ENCODE peak calls at places on chromosomes 16 and 17, in seven cellular contexts. One of them, this sample, is unnamed.

GRCh38 chr16:87507351-87508069 is 14.7 kb upstream of the ZCCHC14 start:
- DNase-seq in GM23248: peak; percentile 60
- DNase-seq in aorta: no peak
- DNase-seq in IMR-90: no peak
- DNase-seq in GM23338: no peak
- DNase-seq in esophagus squamous epithelium: no peak
- DNase-seq in mesenchymal stem cell: no peak
- DNase-seq in this sample: no peak

GRCh38 chr16:71564377-71564967 is 12.4 kb downstream of the TAT start:
- DNase-seq in GM23338: peak; percentile 33
- DNase-seq in esophagus squamous epithelium: no peak
- DNase-seq in GM23248: peak; percentile 91
- DNase-seq in IMR-90: no peak
- DNase-seq in mesenchymal stem cell: no peak
- DNase-seq in aorta: peak; percentile 97
- DNase-seq in this sample: no peak

GRCh38 chr16:66274335-66275110 is 92.0 kb upstream of the CDH5 start:
- DNase-seq in mesenchymal stem cell: no peak
- DNase-seq in GM23338: no peak
- DNase-seq in esophagus squamous epithelium: no peak
- DNase-seq in IMR-90: peak; percentile 44
- DNase-seq in aorta: no peak
- DNase-seq in GM23248: peak; percentile 57
- DNase-seq in this sample: peak; percentile 50

GRCh38 chr17:10814083-10814482 is 10.2 kb upstream of the TMEM238L start:
- DNase-seq in GM23338: no peak
- DNase-seq in GM23248: no peak
- DNase-seq in IMR-90: no peak
- DNase-seq in mesenchymal stem cell: no peak
- DNase-seq in aorta: no peak
- DNase-seq in esophagus squamous epithelium: no peak
- DNase-seq in this sample: no peak

GRCh38 chr16:30741461-30741914 is 6.7 kb upstream of the PHKG2 start:
- DNase-seq in GM23338: peak; percentile 60
- DNase-seq in aorta: no peak
- DNase-seq in esophagus squamous epithelium: no peak
- DNase-seq in GM23248: peak; percentile 91
- DNase-seq in mesenchymal stem cell: peak; percentile 92
- DNase-seq in IMR-90: peak; percentile 92
- DNase-seq in this sample: no peak

GRCh38 chr17:49763735-49764558 is at the start of gene FAM117A:
- DNase-seq in GM23248: peak; percentile 97
- DNase-seq in GM23338: peak; percentile 99
- DNase-seq in IMR-90: peak; percentile 96
- DNase-seq in mesenchymal stem cell: peak; percentile 98
- DNase-seq in aorta: peak; percentile 95
- DNase-seq in esophagus squamous epithelium: peak; percentile 95
- DNase-seq in this sample: peak; percentile 99

GRCh38 chr16:23516366-23517137 is 6.3 kb upstream of the GGA2 start:
- DNase-seq in GM23248: peak; percentile 15
- DNase-seq in mesenchymal stem cell: no peak
- DNase-seq in esophagus squamous epithelium: no peak
- DNase-seq in GM23338: no peak
- DNase-seq in aorta: no peak
- DNase-seq in IMR-90: no peak
- DNase-seq in this sample: no peak

GRCh38 chr16:85927326-85927725 is 28.4 kb downstream of the IRF8 start:
- DNase-seq in esophagus squamous epithelium: no peak
- DNase-seq in GM23338: no peak
- DNase-seq in aorta: no peak
- DNase-seq in mesenchymal stem cell: no peak
- DNase-seq in GM23248: no peak
- DNase-seq in IMR-90: no peak
- DNase-seq in this sample: no peak

GRCh38 chr17:50406578-50406977 is 9.3 kb upstream of the LRRC59 start:
- DNase-seq in esophagus squamous epithelium: no peak
- DNase-seq in IMR-90: no peak
- DNase-seq in mesenchymal stem cell: no peak
- DNase-seq in GM23338: no peak
- DNase-seq in aorta: no peak
- DNase-seq in GM23248: no peak
- DNase-seq in this sample: no peak

GRCh38 chr17:21284319-21285163 is at the start of gene MAP2K3:
- DNase-seq in GM23248: peak; percentile 100
- DNase-seq in IMR-90: peak; percentile 99
- DNase-seq in GM23338: peak; percentile 100
- DNase-seq in aorta: peak; percentile 100
- DNase-seq in esophagus squamous epithelium: peak; percentile 98
- DNase-seq in mesenchymal stem cell: peak; percentile 99
- DNase-seq in this sample: peak; percentile 99

GRCh38 chr17:44002141-44002848 is 2.1 kb upstream of the NAGS start:
- DNase-seq in esophagus squamous epithelium: no peak
- DNase-seq in mesenchymal stem cell: peak; percentile 59
- DNase-seq in GM23248: peak; percentile 92
- DNase-seq in GM23338: no peak
- DNase-seq in aorta: no peak
- DNase-seq in IMR-90: peak; percentile 87
- DNase-seq in this sample: no peak

GRCh38 chr16:78428193-78428592 is 328.7 kb downstream of the WWOX start:
- DNase-seq in aorta: no peak
- DNase-seq in GM23338: no peak
- DNase-seq in mesenchymal stem cell: no peak
- DNase-seq in IMR-90: no peak
- DNase-seq in esophagus squamous epithelium: no peak
- DNase-seq in GM23248: no peak
- DNase-seq in this sample: no peak

GRCh38 chr16:3695610-3696369 is 21.5 kb downstream of the TRAP1 start:
- DNase-seq in GM23248: no peak
- DNase-seq in aorta: peak; percentile 50
- DNase-seq in GM23338: no peak
- DNase-seq in mesenchymal stem cell: no peak
- DNase-seq in IMR-90: no peak
- DNase-seq in esophagus squamous epithelium: no peak
- DNase-seq in this sample: no peak

GRCh38 chr16:66935319-66936011 is at the start of gene CES2:
- DNase-seq in IMR-90: peak; percentile 29
- DNase-seq in GM23338: peak; percentile 21
- DNase-seq in esophagus squamous epithelium: no peak
- DNase-seq in GM23248: peak; percentile 86
- DNase-seq in aorta: peak; percentile 90
- DNase-seq in mesenchymal stem cell: peak; percentile 30
- DNase-seq in this sample: no peak

GRCh38 chr16:80085606-80086005 is 455.2 kb upstream of the DYNLRB2 start:
- DNase-seq in GM23248: no peak
- DNase-seq in aorta: no peak
- DNase-seq in IMR-90: no peak
- DNase-seq in GM23338: no peak
- DNase-seq in mesenchymal stem cell: no peak
- DNase-seq in esophagus squamous epithelium: no peak
- DNase-seq in this sample: no peak

GRCh38 chr17:2259769-2260536 is 43.6 kb downstream of the SMG6 start:
- DNase-seq in aorta: no peak
- DNase-seq in mesenchymal stem cell: peak; percentile 51
- DNase-seq in GM23338: no peak
- DNase-seq in GM23248: peak; percentile 69
- DNase-seq in IMR-90: peak; percentile 81
- DNase-seq in esophagus squamous epithelium: no peak
- DNase-seq in this sample: peak; percentile 89

GRCh38 chr17:46977348-46977747 is 1.7 kb downstream of the RPRML start:
- DNase-seq in GM23338: peak; percentile 97
- DNase-seq in aorta: no peak
- DNase-seq in esophagus squamous epithelium: no peak
- DNase-seq in IMR-90: peak; percentile 18
- DNase-seq in GM23248: peak; percentile 34
- DNase-seq in mesenchymal stem cell: peak; percentile 58
- DNase-seq in this sample: no peak

GRCh38 chr16:66705790-66706505 is 9.4 kb upstream of the CMTM4 start:
- DNase-seq in aorta: peak; percentile 92
- DNase-seq in IMR-90: peak; percentile 44
- DNase-seq in mesenchymal stem cell: peak; percentile 66
- DNase-seq in GM23338: no peak
- DNase-seq in GM23248: no peak
- DNase-seq in esophagus squamous epithelium: no peak
- DNase-seq in this sample: no peak

GRCh38 chr16:5044011-5044540 is 10.3 kb upstream of the NAGPA start:
- DNase-seq in mesenchymal stem cell: no peak
- DNase-seq in GM23248: no peak
- DNase-seq in esophagus squamous epithelium: no peak
- DNase-seq in aorta: peak; percentile 57
- DNase-seq in IMR-90: no peak
- DNase-seq in GM23338: no peak
- DNase-seq in this sample: no peak

GRCh38 chr16:17552351-17552750 is 81.6 kb upstream of the XYLT1 start:
- DNase-seq in mesenchymal stem cell: no peak
- DNase-seq in esophagus squamous epithelium: no peak
- DNase-seq in GM23248: no peak
- DNase-seq in GM23338: no peak
- DNase-seq in IMR-90: no peak
- DNase-seq in aorta: no peak
- DNase-seq in this sample: no peak

GRCh38 chr16:79272141-79272577 is 328.4 kb downstream of the MAF start:
- DNase-seq in GM23248: no peak
- DNase-seq in esophagus squamous epithelium: no peak
- DNase-seq in aorta: no peak
- DNase-seq in IMR-90: no peak
- DNase-seq in mesenchymal stem cell: no peak
- DNase-seq in GM23338: no peak
- DNase-seq in this sample: no peak

GRCh38 chr16:17947165-17947564 is 389.4 kb downstream of the NPIPA8 start:
- DNase-seq in GM23338: no peak
- DNase-seq in GM23248: no peak
- DNase-seq in aorta: no peak
- DNase-seq in mesenchymal stem cell: no peak
- DNase-seq in esophagus squamous epithelium: no peak
- DNase-seq in IMR-90: no peak
- DNase-seq in this sample: no peak

GRCh38 chr16:8108991-8109509 is 481.3 kb downstream of the TMEM114 start:
- DNase-seq in esophagus squamous epithelium: no peak
- DNase-seq in GM23248: no peak
- DNase-seq in IMR-90: no peak
- DNase-seq in aorta: no peak
- DNase-seq in mesenchymal stem cell: no peak
- DNase-seq in GM23338: no peak
- DNase-seq in this sample: peak; percentile 26

GRCh38 chr17:40094874-40095273 is 5.5 kb downstream of the NR1D1 start:
- DNase-seq in GM23248: no peak
- DNase-seq in IMR-90: no peak
- DNase-seq in aorta: peak; percentile 77
- DNase-seq in GM23338: no peak
- DNase-seq in mesenchymal stem cell: no peak
- DNase-seq in esophagus squamous epithelium: no peak
- DNase-seq in this sample: no peak

GRCh38 chr17:40093005-40093579 is 7.3 kb downstream of the NR1D1 start:
- DNase-seq in esophagus squamous epithelium: no peak
- DNase-seq in aorta: peak; percentile 74
- DNase-seq in mesenchymal stem cell: no peak
- DNase-seq in GM23338: no peak
- DNase-seq in IMR-90: no peak
- DNase-seq in GM23248: no peak
- DNase-seq in this sample: no peak

GRCh38 chr17:40092581-40092980 is 7.8 kb downstream of the NR1D1 start:
- DNase-seq in esophagus squamous epithelium: no peak
- DNase-seq in GM23248: peak; percentile 53
- DNase-seq in GM23338: no peak
- DNase-seq in mesenchymal stem cell: no peak
- DNase-seq in IMR-90: no peak
- DNase-seq in aorta: no peak
- DNase-seq in this sample: no peak

GRCh38 chr17:40095356-40095943 is 4.9 kb downstream of the NR1D1 start:
- DNase-seq in GM23248: no peak
- DNase-seq in GM23338: no peak
- DNase-seq in IMR-90: no peak
- DNase-seq in aorta: peak; percentile 76
- DNase-seq in mesenchymal stem cell: no peak
- DNase-seq in esophagus squamous epithelium: no peak
- DNase-seq in this sample: no peak

DNA sequence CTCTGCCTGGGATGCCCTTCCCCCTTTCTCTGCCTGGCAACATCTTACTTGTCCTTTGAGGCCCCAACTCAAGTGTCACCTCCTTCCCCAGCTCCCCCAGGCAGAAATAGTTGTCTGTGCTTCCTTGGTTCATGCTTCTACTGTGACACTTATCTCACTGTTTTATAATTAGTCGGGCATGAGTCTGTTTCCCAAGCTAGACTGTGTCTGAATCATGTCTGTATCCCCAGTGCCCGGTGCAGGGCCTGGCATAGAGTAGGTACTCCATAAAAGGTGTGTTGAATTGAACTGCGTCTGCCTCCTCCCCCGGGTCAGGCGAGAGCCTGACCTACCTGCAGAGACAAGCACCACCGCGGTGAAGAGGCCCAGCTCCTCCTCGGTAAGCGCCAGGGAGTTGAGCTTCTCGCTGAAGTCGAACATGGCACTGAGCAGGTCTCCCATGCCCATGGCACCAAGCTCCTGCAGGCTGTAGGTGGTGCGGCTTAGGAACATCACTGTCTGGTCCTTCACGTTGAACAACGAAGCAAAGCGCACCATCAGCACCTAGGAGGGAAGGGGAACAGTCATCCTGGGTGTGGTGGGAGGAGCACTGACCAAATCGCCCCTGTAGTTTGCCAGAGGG is 6.7 kb downstream of the NR1D1 start:
- DNase-seq in GM23338: no peak
- DNase-seq in GM23248: peak; percentile 60
- DNase-seq in esophagus squamous epithelium: no peak
- DNase-seq in mesenchymal stem cell: no peak
- DNase-seq in IMR-90: no peak
- DNase-seq in aorta: peak; percentile 78
- DNase-seq in this sample: no peak
- H3K4me1 ChIP-seq in GM23338: peaks cover 33% of the 10 kb centered on the region
- H3K4me1 ChIP-seq in GM23248: peaks cover 41% of the 10 kb centered on the region
- H3K4me1 ChIP-seq in esophagus squamous epithelium: peaks cover 57% of the 10 kb centered on the region
- H3K4me1 ChIP-seq in mesenchymal stem cell: peaks cover 12% of the 10 kb centered on the region
- H3K4me1 ChIP-seq in IMR-90: peaks cover 15% of the 10 kb centered on the region
- H3K4me1 ChIP-seq in aorta: no peaks in the 10 kb centered on the region
- H3K4me1 ChIP-seq in this sample: peaks cover 36% of the 10 kb centered on the region

GRCh38 chr16:11794991-11795886 is 1.8 kb downstream of the ZC3H7A start:
- DNase-seq in GM23338: no peak
- DNase-seq in aorta: no peak
- DNase-seq in GM23248: peak; percentile 35
- DNase-seq in mesenchymal stem cell: no peak
- DNase-seq in IMR-90: no peak
- DNase-seq in esophagus squamous epithelium: no peak
- DNase-seq in this sample: no peak
- H3K4me1 ChIP-seq in GM23338: peaks cover 23% of the 10 kb centered on the region
- H3K4me1 ChIP-seq in aorta: no peaks in the 10 kb centered on the region
- H3K4me1 ChIP-seq in GM23248: peaks cover 43% of the 10 kb centered on the region
- H3K4me1 ChIP-seq in mesenchymal stem cell: peaks cover 33% of the 10 kb centered on the region
- H3K4me1 ChIP-seq in IMR-90: peaks cover 22% of the 10 kb centered on the region
- H3K4me1 ChIP-seq in esophagus squamous epithelium: peaks cover 43% of the 10 kb centered on the region
- H3K4me1 ChIP-seq in this sample: peaks cover 20% of the 10 kb centered on the region

GRCh38 chr17:3970668-3971067 is 6.4 kb upstream of the ATP2A3 start:
- DNase-seq in GM23338: no peak
- DNase-seq in IMR-90: no peak
- DNase-seq in aorta: no peak
- DNase-seq in GM23248: no peak
- DNase-seq in esophagus squamous epithelium: no peak
- DNase-seq in mesenchymal stem cell: no peak
- DNase-seq in this sample: no peak
- H3K4me1 ChIP-seq in GM23338: no peaks in the 10 kb centered on the region
- H3K4me1 ChIP-seq in IMR-90: no peaks in the 10 kb centered on the region
- H3K4me1 ChIP-seq in aorta: no peaks in the 10 kb centered on the region
- H3K4me1 ChIP-seq in GM23248: no peaks in the 10 kb centered on the region
- H3K4me1 ChIP-seq in esophagus squamous epithelium: no peaks in the 10 kb centered on the region
- H3K4me1 ChIP-seq in mesenchymal stem cell: peaks cover 2% of the 10 kb centered on the region
- H3K4me1 ChIP-seq in this sample: peaks cover 3% of the 10 kb centered on the region

GRCh38 chr16:11229432-11229831 is 26.6 kb downstream of the SOCS1 start:
- DNase-seq in mesenchymal stem cell: no peak
- DNase-seq in IMR-90: no peak
- DNase-seq in aorta: no peak
- DNase-seq in GM23338: no peak
- DNase-seq in GM23248: no peak
- DNase-seq in esophagus squamous epithelium: no peak
- DNase-seq in this sample: no peak
- H3K4me1 ChIP-seq in mesenchymal stem cell: peaks cover 3% of the 10 kb centered on the region
- H3K4me1 ChIP-seq in IMR-90: peaks cover 4% of the 10 kb centered on the region
- H3K4me1 ChIP-seq in aorta: no peaks in the 10 kb centered on the region
- H3K4me1 ChIP-seq in GM23338: peaks cover 9% of the 10 kb centered on the region
- H3K4me1 ChIP-seq in GM23248: peaks cover 3% of the 10 kb centered on the region
- H3K4me1 ChIP-seq in esophagus squamous epithelium: peaks cover 6% of the 10 kb centered on the region
- H3K4me1 ChIP-seq in this sample: peaks cover 18% of the 10 kb centered on the region

This sample was measured in MM.1S.